ENCODE peak calls at places on chromosomes 3 and 15, in nine cellular contexts. F is dorsolateral prefrontal cortex; L is fibroblast of lung; K is AG10803; S is tibial nerve; O is hepatocyte; G is naive thymus-derived CD4-positive, alpha-beta T cell; C is trophoblast cell; T is neural progenitor cell. J is an unnamed sample.

GRCh38 chr3:99751649-99752048 is 66.0 kb upstream of the CMSS1 start:
- DNase-seq in C (no peak), G (no peak), K (peak), F (no peak), L (peak), S (no peak), O (no peak), T (no peak), J (peak)

GRCh38 chr3:14150491-14151230 is 25.8 kb downstream of the TMEM43 start:
- DNase-seq in T (no peak), G (no peak), C (no peak), F (no peak), K (no peak), O (no peak), S (no peak), L (no peak), J (no peak)

GRCh38 chr3:35307296-35307695 is 332.0 kb upstream of the ARPP21 start:
- DNase-seq in T (no peak), G (no peak), F (no peak), K (no peak), C (no peak), L (no peak), S (no peak), O (no peak), J (no peak)

GRCh38 chr3:192187485-192188051 is 539.8 kb downstream of the FGF12 start:
- DNase-seq in C (no peak), T (peak), G (no peak), O (no peak), S (no peak), F (no peak), L (peak), K (no peak), J (no peak)

GRCh38 chr15:88487176-88487795 is 19.8 kb downstream of the MRPS11 start:
- DNase-seq in F (no peak), T (no peak), S (no peak), C (no peak), G (no peak), L (no peak), K (peak), O (no peak), J (no peak)

GRCh38 chr3:120171134-120171863 is 77.1 kb upstream of the GSK3B start:
- DNase-seq in S (no peak), G (no peak), K (peak), F (no peak), C (no peak), T (no peak), L (peak), O (no peak), J (no peak)

GRCh38 chr3:174023445-174023844 is 625.9 kb downstream of the NLGN1 start:
- DNase-seq in F (no peak), S (no peak), O (no peak), K (peak), G (no peak), C (no peak), T (no peak), L (peak), J (peak)

GRCh38 chr3:188948658-188949400 is 222.9 kb upstream of the TPRG1 start:
- DNase-seq in T (no peak), O (peak), F (no peak), K (peak), L (peak), S (peak), C (peak), G (no peak), J (peak)

GRCh38 chr3:125582707-125583106 is 12.6 kb downstream of the OSBPL11 start:
- DNase-seq in C (no peak), O (peak), K (no peak), L (peak), F (no peak), G (no peak), S (no peak), T (no peak), J (no peak)

GRCh38 chr3:97291901-97292300 is 472.7 kb upstream of the ARL6 start:
- DNase-seq in T (no peak), O (no peak), F (no peak), C (no peak), S (no peak), L (no peak), K (no peak), G (no peak), J (no peak)

GRCh38 chr3:104102386-104102785 is 1264.3 kb upstream of the ALCAM start:
- DNase-seq in K (peak), C (no peak), G (no peak), S (peak), F (no peak), L (peak), T (peak), O (peak), J (peak)

GRCh38 chr3:56775356-56775914 is 26.3 kb downstream of the ARHGEF3 start:
- DNase-seq in S (no peak), F (no peak), L (no peak), T (peak), G (no peak), O (no peak), K (peak), C (no peak), J (no peak)

GRCh38 chr3:118734664-118735063 is 300.0 kb downstream of the IGSF11 start:
- DNase-seq in O (no peak), G (no peak), T (no peak), L (no peak), F (no peak), C (no peak), K (no peak), S (no peak), J (no peak)

GRCh38 chr3:10173926-10174435 is 9.3 kb downstream of the IRAK2 start:
- DNase-seq in O (peak), F (no peak), S (peak), T (no peak), K (peak), G (no peak), L (peak), C (peak), J (peak)

GRCh38 chr3:142366434-142366833 is 81.4 kb downstream of the XRN1 start:
- DNase-seq in T (no peak), G (no peak), S (no peak), L (no peak), O (no peak), C (no peak), F (no peak), K (no peak), J (no peak)

GRCh38 chr3:15983693-15984092 is 185.9 kb upstream of the ANKRD28 start:
- DNase-seq in O (no peak), G (no peak), F (no peak), C (no peak), K (peak), S (no peak), T (no peak), L (no peak), J (no peak)

GRCh38 chr15:76057332-76058000 is 2.3 kb upstream of the TMEM266 start:
- DNase-seq in G (no peak), F (no peak), O (peak), T (peak), L (peak), S (peak), C (peak), K (peak), J (peak)

GRCh38 chr3:154981201-154981600 is 98.9 kb upstream of the MME start:
- DNase-seq in O (no peak), C (peak), F (no peak), S (no peak), K (peak), T (no peak), G (no peak), L (no peak), J (peak)

GRCh38 chr3:23961064-23961463 is 16.0 kb downstream of the NR1D2 start:
- DNase-seq in O (no peak), C (peak), L (no peak), G (no peak), K (peak), F (no peak), T (no peak), S (no peak), J (no peak)

GRCh38 chr3:63193647-63194046 is 84.5 kb upstream of the SYNPR start:
- DNase-seq in C (no peak), F (no peak), S (no peak), G (no peak), T (peak), L (peak), K (peak), O (peak), J (peak)

GRCh38 chr3:123028233-123028828 is 768 bp upstream of the SEMA5B start:
- DNase-seq in F (peak), L (peak), G (no peak), O (peak), T (peak), S (peak), K (peak), C (peak), J (peak)

GRCh38 chr3:106168941-106169340 is 300.1 kb upstream of the CBLB start:
- DNase-seq in F (no peak), C (no peak), G (no peak), O (no peak), K (no peak), S (no peak), L (no peak), T (peak), J (no peak)

GRCh38 chr15:65867244-65867643 is 2.0 kb upstream of the RAB11A start:
- DNase-seq in C (no peak), T (no peak), F (no peak), O (no peak), L (no peak), G (no peak), K (no peak), S (no peak), J (no peak)

GRCh38 chr15:91369823-91370222 is 269.8 kb downstream of the SV2B start:
- DNase-seq in G (no peak), S (no peak), F (no peak), O (no peak), K (no peak), C (no peak), L (no peak), T (no peak), J (no peak)

GRCh38 chr15:60000113-60000823 is 3.8 kb upstream of the FOXB1 start:
- DNase-seq in G (no peak), K (no peak), F (no peak), O (no peak), C (no peak), T (peak), S (no peak), L (no peak), J (no peak)

GRCh38 chr3:129369711-129370110 is 58.7 kb downstream of the EFCAB12 start:
- DNase-seq in C (no peak), G (no peak), T (no peak), S (no peak), F (no peak), L (no peak), O (no peak), K (no peak), J (no peak)

GRCh38 chr15:77620297-77620696 is 12.4 kb downstream of the LINGO1 start:
- DNase-seq in G (no peak), S (no peak), O (no peak), K (no peak), C (no peak), L (no peak), F (no peak), T (no peak), J (no peak)

GRCh38 chr3:46124216-46125143 is 83.6 kb downstream of the CCR1 start:
- DNase-seq in O (no peak), T (no peak), F (no peak), S (peak), G (no peak), K (peak), C (peak), L (peak), J (peak)

GRCh38 chr3:9826815-9827574 is 16.8 kb downstream of the RPUSD3 start:
- DNase-seq in G (no peak), O (no peak), F (no peak), T (peak), S (no peak), C (peak), L (no peak), K (no peak), J (peak)

GRCh38 chr3:156910022-156910421 is 83.9 kb downstream of the LEKR1 start:
- DNase-seq in C (no peak), G (no peak), K (no peak), F (no peak), T (no peak), S (no peak), L (no peak), O (no peak), J (no peak)

GRCh38 chr3:123352134-123352554 is 96.7 kb downstream of the ADCY5 start:
- DNase-seq in T (no peak), L (no peak), C (no peak), F (no peak), O (no peak), S (no peak), G (no peak), K (no peak), J (peak)

GRCh38 chr15:93943607-93944006 is 287.8 kb upstream of the MCTP2 start:
- DNase-seq in L (no peak), S (no peak), K (peak), O (peak), F (no peak), C (peak), T (no peak), G (no peak), J (no peak)

GRCh38 chr3:30516238-30516637 is 90.2 kb upstream of the TGFBR2 start:
- DNase-seq in G (no peak), F (no peak), C (no peak), O (no peak), L (peak), S (no peak), K (no peak), T (no peak), J (no peak)

GRCh38 chr3:117355566-117355965 is 646.0 kb downstream of the TUSC7 start:
- DNase-seq in O (peak), F (no peak), T (peak), K (peak), G (no peak), S (no peak), C (no peak), L (peak), J (peak)

GRCh38 chr3:58141766-58142345 is 68.9 kb downstream of the DNASE1L3 start:
- DNase-seq in S (no peak), C (no peak), G (no peak), K (no peak), T (peak), F (no peak), O (no peak), L (no peak), J (no peak)

GRCh38 chr15:62896969-62897486 is 145.5 kb upstream of the TPM1 start:
- DNase-seq in F (no peak), K (peak), T (peak), O (peak), C (peak), L (peak), S (peak), G (no peak), J (peak)

GRCh38 chr3:177569823-177570657 is 372.8 kb upstream of the TBL1XR1 start:
- DNase-seq in O (no peak), K (peak), L (peak), G (no peak), S (no peak), F (no peak), C (no peak), T (no peak), J (no peak)

GRCh38 chr3:151974067-151974466 is 100.6 kb downstream of the SUCNR1 start:
- DNase-seq in F (no peak), G (no peak), S (no peak), O (no peak), T (peak), L (peak), C (peak), K (peak), J (peak)

GRCh38 chr3:169153614-169154013 is 509.9 kb downstream of the MECOM start:
- DNase-seq in K (no peak), L (no peak), T (no peak), F (no peak), G (no peak), C (no peak), S (no peak), O (no peak), J (no peak)

GRCh38 chr3:169150343-169150742 is 513.2 kb downstream of the MECOM start:
- DNase-seq in T (no peak), F (no peak), C (no peak), G (no peak), O (no peak), K (no peak), L (no peak), S (no peak), J (no peak)

GRCh38 chr3:169150874-169151273 is 512.6 kb downstream of the MECOM start:
- DNase-seq in C (no peak), G (no peak), L (peak), F (no peak), O (no peak), S (no peak), T (no peak), K (no peak), J (peak)

GRCh38 chr3:169149349-169149890 is 514.1 kb downstream of the MECOM start:
- DNase-seq in F (peak), L (peak), K (peak), G (peak), T (peak), C (peak), O (peak), S (peak), J (peak)

GRCh38 chr3:169152319-169152718 is 511.2 kb downstream of the MECOM start:
- DNase-seq in O (no peak), T (no peak), F (no peak), K (no peak), L (no peak), C (no peak), G (no peak), S (no peak), J (no peak)
- H3K4me3 ChIP-seq in O (no peak), T (no peak), F (no peak), K (no peak), L (no peak), C (no peak), G (no peak), S (no peak), J (no peak)

GRCh38 chr15:57743424-57743823 is 36.9 kb downstream of the POLR2M start:
- DNase-seq in S (no peak), O (no peak), F (no peak), L (no peak), C (no peak), T (peak), K (no peak), G (no peak), J (peak)

GRCh38 chr15:57751177-57751800 is 44.8 kb downstream of the POLR2M start:
- DNase-seq in T (peak), L (peak), G (no peak), C (no peak), K (peak), O (peak), S (no peak), F (no peak), J (peak)

GRCh38 chr15:57752426-57752825 is 45.9 kb downstream of the POLR2M start:
- DNase-seq in T (peak), G (no peak), F (peak), K (no peak), S (no peak), O (no peak), L (peak), C (no peak), J (no peak)

GRCh38 chr15:57746752-57747151 is 40.2 kb downstream of the POLR2M start:
- DNase-seq in F (no peak), G (no peak), L (no peak), C (no peak), O (no peak), S (no peak), K (no peak), T (no peak), J (no peak)

DNA sequence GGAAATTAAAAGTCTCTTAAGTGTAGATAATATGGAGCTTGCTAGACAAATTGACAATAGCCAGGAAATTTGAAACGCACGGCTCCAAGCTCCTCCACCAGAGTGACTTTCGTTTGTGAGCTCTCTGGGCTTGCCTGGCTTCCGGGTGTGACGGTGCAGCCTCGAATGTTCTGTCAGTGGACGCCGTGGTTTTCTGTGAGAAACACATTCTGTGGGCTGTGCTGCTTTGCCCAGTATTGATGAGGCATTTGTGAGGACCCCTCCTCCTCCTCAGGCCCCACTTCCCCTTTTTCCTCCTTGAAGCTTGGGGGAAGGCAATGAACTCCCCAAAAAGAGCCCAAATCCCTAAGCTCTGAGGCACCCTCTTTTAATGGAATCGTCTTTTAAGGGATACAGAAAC is 40.7 kb downstream of the POLR2M start:
- DNase-seq in L (no peak), O (no peak), C (no peak), T (no peak), S (peak), G (no peak), F (no peak), K (no peak), J (no peak)
- H3K4me3 ChIP-seq in L (no peak), O (no peak), C (no peak), T (no peak), S (no peak), G (peak), F (no peak), K (no peak), J (peak)

GRCh38 chr3:72550582-72551262 is 297.5 kb downstream of the SHQ1 start:
- DNase-seq in K (no peak), O (no peak), L (no peak), T (no peak), C (no peak), S (no peak), F (no peak), G (no peak), J (no peak)

GRCh38 chr3:72547183-72547582 is 301.1 kb downstream of the SHQ1 start:
- DNase-seq in K (no peak), T (no peak), G (no peak), L (no peak), F (no peak), S (no peak), O (no peak), C (no peak), J (no peak)

GRCh38 chr3:72553298-72553697 is 294.9 kb downstream of the SHQ1 start:
- DNase-seq in T (no peak), F (no peak), G (no peak), S (no peak), K (no peak), O (no peak), L (no peak), C (peak), J (no peak)

GRCh38 chr3:72548992-72549391 is 299.3 kb downstream of the SHQ1 start:
- DNase-seq in K (no peak), T (no peak), S (no peak), F (no peak), C (no peak), O (no peak), G (no peak), L (no peak), J (no peak)

DNA sequence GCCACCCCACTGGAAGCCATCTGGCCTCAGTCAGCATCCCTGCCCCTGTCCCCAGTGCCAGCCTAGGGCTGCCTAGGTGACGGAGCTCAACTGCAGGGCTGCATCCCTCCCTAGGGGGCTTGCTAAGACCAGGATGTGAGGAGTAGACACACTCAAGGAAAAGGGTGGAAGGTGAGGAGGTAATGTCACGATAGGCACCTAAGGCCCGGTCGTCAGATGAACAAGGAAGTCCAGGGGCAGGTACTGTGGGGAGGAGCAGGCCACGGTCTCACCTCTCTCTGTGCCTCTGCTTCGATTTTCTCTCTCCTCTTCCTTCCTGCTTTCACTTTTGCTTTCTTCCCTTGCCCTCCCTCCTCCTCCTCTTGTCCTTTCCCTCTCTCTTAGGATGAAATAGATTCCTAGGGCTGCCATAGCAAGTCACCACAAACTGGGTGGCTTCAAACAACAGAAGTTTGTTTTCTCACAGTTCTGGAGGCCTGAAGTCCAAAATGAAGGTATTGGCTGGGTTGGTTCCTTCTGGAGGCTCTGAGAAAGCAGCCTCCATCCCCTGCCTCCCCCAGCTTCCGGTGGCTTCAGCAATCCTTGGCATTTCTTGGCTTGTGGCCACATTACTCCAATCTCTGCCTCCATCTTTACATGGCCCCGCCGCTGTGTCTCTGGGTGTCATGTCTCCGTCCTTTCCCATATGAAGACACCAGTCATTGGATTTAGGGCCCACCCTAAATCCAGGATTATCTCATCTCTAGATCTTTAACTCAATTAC is 298.2 kb downstream of the SHQ1 start:
- DNase-seq in S (no peak), T (no peak), L (no peak), G (peak), K (no peak), F (no peak), O (no peak), C (no peak), J (peak)
- H3K4me3 ChIP-seq in S (no peak), T (no peak), L (no peak), G (peak), K (peak), F (no peak), O (no peak), C (no peak), J (no peak)

DNA sequence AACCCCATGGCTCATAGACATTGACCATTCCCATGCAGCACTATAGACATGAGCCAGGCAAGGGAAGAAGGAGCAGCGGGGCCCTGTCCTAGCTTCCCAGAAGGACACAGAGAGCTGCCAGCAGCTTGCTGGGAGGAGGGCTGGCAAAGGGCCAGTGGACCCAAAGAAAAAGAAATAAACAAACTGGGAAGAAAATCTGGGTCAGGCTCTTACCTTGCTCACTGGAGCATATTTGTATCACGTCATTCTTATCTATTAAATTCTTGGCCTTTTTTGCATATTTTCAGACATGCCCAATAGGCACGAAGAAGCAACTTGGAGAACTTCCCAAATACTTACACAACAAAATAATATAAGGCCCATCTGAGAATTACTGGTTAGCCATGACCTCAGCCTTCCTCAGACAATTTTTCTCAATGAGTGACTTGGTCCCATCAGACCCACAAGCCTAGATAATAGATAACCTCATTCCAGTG is 28.4 kb downstream of the RASGRP1 start:
- DNase-seq in K (peak), L (peak), O (no peak), G (no peak), F (no peak), C (peak), T (no peak), S (no peak), J (peak)
- H3K4me3 ChIP-seq in K (no peak), L (no peak), O (no peak), G (no peak), F (no peak), C (no peak), T (no peak), S (no peak), J (peak)

J was measured in adipocyte.